ENCODE peak calls at places on chromosomes 2 and 18, in seven cellular contexts. L, D, M, R, Z, F and V are unnamed samples. For H3K4me1, the result is how much of the 10 kb centered on the place peaks cover.

GRCh38 chr2:186891219-186891621 is 42.2 kb upstream of the ZSWIM2 start:
- DNase-seq in L (no peak), D (no peak), M (no peak), R (no peak), Z (peak), F (no peak), V (no peak)

GRCh38 chr18:55489742-55490055 is 98.3 kb downstream of the TCF4 start:
- DNase-seq in L (no peak), D (no peak), M (no peak), R (no peak), Z (no peak), F (no peak), V (no peak)

GRCh38 chr18:63102941-63103744 is 216.4 kb downstream of the BCL2 start:
- DNase-seq in L (peak), D (no peak), M (no peak), R (no peak), Z (no peak), F (no peak), V (no peak)

GRCh38 chr18:42525905-42526304 is 570.9 kb downstream of the PIK3C3 start:
- DNase-seq in L (no peak), D (no peak), M (no peak), R (no peak), Z (no peak), F (no peak), V (peak)

GRCh38 chr2:211652366-211652765 is 886.2 kb downstream of the ERBB4 start:
- DNase-seq in L (no peak), D (no peak), M (no peak), R (no peak), Z (no peak), F (no peak), V (no peak)

GRCh38 chr2:216596234-216596985 is 36.8 kb upstream of the IGFBP2 start:
- DNase-seq in L (no peak), D (no peak), M (no peak), R (no peak), Z (no peak), F (no peak), V (no peak)

GRCh38 chr2:204625135-204625534 is 79.9 kb downstream of the PARD3B start:
- DNase-seq in L (peak), D (no peak), M (no peak), R (no peak), Z (no peak), F (no peak), V (no peak)

GRCh38 chr2:26068602-26069298 is 34.9 kb downstream of the RAB10 start:
- DNase-seq in L (peak), D (no peak), M (peak), R (no peak), Z (peak), F (peak), V (no peak)

GRCh38 chr2:37671013-37671815 is at the start of gene CDC42EP3:
- DNase-seq in L (peak), D (no peak), M (no peak), R (peak), Z (no peak), F (peak), V (peak)

GRCh38 chr2:222698276-222698675 is 26.8 kb downstream of the MOGAT1 start:
- DNase-seq in L (no peak), D (no peak), M (no peak), R (no peak), Z (no peak), F (no peak), V (no peak)

GRCh38 chr2:234580686-234581085 is 83.8 kb upstream of the ARL4C start:
- DNase-seq in L (no peak), D (no peak), M (no peak), R (no peak), Z (no peak), F (no peak), V (no peak)

GRCh38 chr2:120605231-120605935 is 130.3 kb upstream of the GLI2 start:
- DNase-seq in L (no peak), D (no peak), M (no peak), R (peak), Z (no peak), F (no peak), V (no peak)

GRCh38 chr18:48227206-48227605 is 182.0 kb downstream of the ZBTB7C start:
- DNase-seq in L (no peak), D (no peak), M (no peak), R (no peak), Z (no peak), F (no peak), V (no peak)

GRCh38 chr18:59708988-59709387 is 11.8 kb upstream of the CCBE1 start:
- DNase-seq in L (peak), D (no peak), M (no peak), R (no peak), Z (no peak), F (no peak), V (no peak)

GRCh38 chr2:40450066-40450841 is 1.6 kb downstream of the SLC8A1 start:
- DNase-seq in L (peak), D (no peak), M (no peak), R (no peak), Z (no peak), F (no peak), V (no peak)

GRCh38 chr18:39806519-39806918 is 2148.5 kb upstream of the PIK3C3 start:
- DNase-seq in L (no peak), D (no peak), M (peak), R (no peak), Z (no peak), F (no peak), V (no peak)

GRCh38 chr2:152499411-152499810 is 164.4 kb downstream of the FMNL2 start:
- DNase-seq in L (no peak), D (no peak), M (no peak), R (no peak), Z (no peak), F (no peak), V (no peak)

GRCh38 chr2:158414538-158414937 is 42.0 kb downstream of the CCDC148 start:
- DNase-seq in L (no peak), D (no peak), M (no peak), R (no peak), Z (no peak), F (no peak), V (no peak)

GRCh38 chr2:98896944-98897343 is 39.1 kb downstream of the CRACDL start:
- DNase-seq in L (no peak), D (no peak), M (no peak), R (no peak), Z (no peak), F (no peak), V (no peak)

GRCh38 chr2:43210467-43211303 is 15.7 kb downstream of the ZFP36L2 start:
- DNase-seq in L (no peak), D (peak), M (peak), R (no peak), Z (no peak), F (peak), V (peak)

GRCh38 chr18:76390452-76391035 is 104.5 kb downstream of the ZNF516 start:
- DNase-seq in L (no peak), D (no peak), M (no peak), R (peak), Z (no peak), F (no peak), V (peak)
- H3K4me1 ChIP-seq in L (under half), D (under half), M (under half), R (half or more), Z (under half), F (under half), V (half or more)

GRCh38 chr2:64826703-64827102 is 162.5 kb upstream of the SLC1A4 start:
- DNase-seq in L (no peak), D (no peak), M (no peak), R (no peak), Z (no peak), F (no peak), V (no peak)

GRCh38 chr2:64831977-64832328 is 157.2 kb upstream of the SLC1A4 start:
- DNase-seq in L (no peak), D (no peak), M (no peak), R (no peak), Z (no peak), F (no peak), V (no peak)

GRCh38 chr2:64829522-64829921 is 159.7 kb upstream of the SLC1A4 start:
- DNase-seq in L (no peak), D (no peak), M (no peak), R (no peak), Z (no peak), F (no peak), V (no peak)

GRCh38 chr2:64832926-64833325 is 156.3 kb upstream of the SLC1A4 start:
- DNase-seq in L (no peak), D (no peak), M (no peak), R (no peak), Z (no peak), F (no peak), V (no peak)

GRCh38 chr2:64831134-64831976 is 157.8 kb upstream of the SLC1A4 start:
- DNase-seq in L (peak), D (peak), M (peak), R (peak), Z (peak), F (peak), V (peak)
- TF ChIP-seq POLR2AphosphoS5 in L (no peak), D (peak), M (no peak), R (peak), Z (peak), F (peak), V (no peak)

GRCh38 chr2:240995041-240995960 is 3.1 kb upstream of the SNED1 start:
- DNase-seq in L (no peak), D (peak), M (no peak), R (peak), Z (no peak), F (no peak), V (no peak)
- H3K4me1 ChIP-seq in L (under half), D (half or more), M (under half), R (half or more), Z (under half), F (under half), V (half or more)

GRCh38 chr2:230821261-230821990 is 43.3 kb upstream of the ITM2C start:
- DNase-seq in L (no peak), D (no peak), M (no peak), R (no peak), Z (no peak), F (no peak), V (no peak)
- TF ChIP-seq POLR2AphosphoS5 in L (no peak), D (no peak), M (no peak), R (no peak), Z (no peak), F (no peak), V (no peak)

GRCh38 chr2:760001-760400 is 82.8 kb upstream of the TMEM18 start:
- DNase-seq in L (no peak), D (no peak), M (no peak), R (no peak), Z (no peak), F (no peak), V (no peak)
- H3K4me1 ChIP-seq in L (under half), D (under half), M (under half), R (under half), Z (under half), F (under half), V (under half)

GRCh38 chr2:172724724-172725123 is 10.9 kb upstream of the RAPGEF4 start:
- DNase-seq in L (no peak), D (no peak), M (no peak), R (no peak), Z (no peak), F (no peak), V (no peak)
- TF ChIP-seq POLR2AphosphoS5 in L (no peak), D (no peak), M (no peak), R (no peak), Z (no peak), F (no peak), V (no peak)

DNA sequence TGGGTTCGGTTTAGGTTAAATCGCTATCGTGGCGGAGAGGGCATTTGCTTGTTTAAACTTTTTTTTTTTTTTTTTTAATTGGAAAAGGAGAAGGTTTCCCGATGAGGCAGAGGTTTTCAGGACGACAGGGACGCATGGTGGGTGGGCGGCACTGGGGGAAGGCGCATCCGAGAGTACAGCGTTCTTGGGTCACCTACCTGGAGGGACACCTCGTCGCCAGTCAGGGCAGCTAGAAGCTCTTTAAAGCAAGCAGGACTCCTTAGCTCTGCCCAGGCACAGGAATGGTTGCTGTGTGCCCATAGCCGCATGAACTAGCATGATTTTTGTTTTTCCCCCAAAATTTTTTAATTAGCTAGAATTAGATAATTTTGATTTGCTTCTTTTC is 444 bp downstream of the LDLRAD4 start:
- DNase-seq in L (no peak), D (no peak), M (no peak), R (no peak), Z (no peak), F (no peak), V (no peak)
- H3K4me1 ChIP-seq in L (under half), D (half or more), M (half or more), R (half or more), Z (under half), F (under half), V (half or more)

DNA sequence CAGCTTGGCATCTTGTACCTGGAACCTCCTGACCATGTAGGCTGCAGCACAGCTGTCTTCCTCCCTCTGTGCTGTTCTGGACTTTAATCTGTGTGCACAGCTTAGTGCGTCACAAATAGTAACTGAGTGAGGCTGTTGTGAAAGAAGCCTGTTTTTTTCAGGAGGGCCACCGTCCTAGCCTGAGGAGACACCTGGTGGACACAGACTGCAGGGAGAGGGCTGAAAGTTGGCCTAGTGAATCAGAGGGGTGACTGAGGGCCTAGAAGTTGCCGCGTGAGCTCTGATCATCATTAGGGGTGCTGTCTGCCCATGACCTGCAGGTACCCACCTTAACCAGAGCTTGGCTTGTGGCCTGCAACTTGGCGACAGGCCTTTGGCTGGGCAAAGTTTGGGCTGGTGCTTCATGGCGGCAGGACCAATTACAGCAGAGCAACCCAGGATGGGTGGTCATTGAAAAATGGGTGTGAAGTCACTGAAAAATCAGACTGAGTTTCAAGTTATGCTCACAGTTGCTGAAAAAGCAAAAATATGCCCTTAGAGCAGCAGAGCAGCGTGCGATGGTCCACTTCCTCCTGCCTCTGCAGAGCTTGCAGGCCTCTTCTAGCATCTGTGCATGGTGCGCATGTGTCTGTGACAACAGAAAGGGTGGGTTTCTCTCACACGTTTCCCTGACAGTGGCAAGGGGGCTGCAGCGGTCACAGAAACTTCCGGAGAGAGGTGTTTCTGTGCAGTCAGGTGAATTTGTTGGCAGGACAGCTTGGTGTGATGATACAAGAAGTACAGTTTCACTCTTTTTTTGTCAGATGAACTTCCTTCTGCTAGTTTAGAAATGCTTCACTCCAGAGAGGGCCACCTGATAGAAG is 9.6 kb downstream of the GDF7 start:
- DNase-seq in L (no peak), D (no peak), M (peak), R (no peak), Z (no peak), F (no peak), V (no peak)
- TF ChIP-seq POLR2AphosphoS5 in L (no peak), D (no peak), M (peak), R (no peak), Z (no peak), F (no peak), V (peak)